ENCODE peak calls at places on chromosome 21, in eight cellular contexts. Y, X, R, M, C, N, P and V are unnamed samples.

GRCh38 chr21:29360799-29361765 is 62.4 kb downstream of the BACH1 start:
- DNase-seq in C (no peak), Y (no peak), M (no peak), N (no peak), R (no peak), P (no peak), X (no peak), V (no peak)

GRCh38 chr21:31490471-31490870 is 146.4 kb upstream of the TIAM1 start:
- DNase-seq in X (no peak), Y (no peak), M (no peak), N (no peak), P (no peak), C (peak; percentile 23), R (no peak), V (no peak)

GRCh38 chr21:44734026-44734745 is 22.8 kb upstream of the TSPEAR start:
- DNase-seq in C (no peak), N (no peak), M (no peak), R (no peak), X (no peak), P (no peak), Y (peak; percentile 33), V (no peak)

GRCh38 chr21:28607545-28607944 is 385.1 kb downstream of the LTN1 start:
- DNase-seq in R (no peak), X (no peak), Y (no peak), C (no peak), P (no peak), N (no peak), M (no peak), V (no peak)

GRCh38 chr21:38883142-38883541 is 77.4 kb downstream of the ETS2 start:
- DNase-seq in X (no peak), R (no peak), P (no peak), M (no peak), C (no peak), N (no peak), Y (no peak), V (no peak)

GRCh38 chr21:29245104-29245643 is 53.5 kb upstream of the BACH1 start:
- DNase-seq in R (no peak), N (no peak), X (no peak), Y (no peak), P (no peak), M (no peak), C (no peak), V (no peak)

GRCh38 chr21:15706686-15707085 is 23.1 kb upstream of the USP25 start:
- DNase-seq in X (no peak), N (peak; percentile 81), P (no peak), M (peak; percentile 32), C (no peak), Y (no peak), R (no peak), V (peak; percentile 23)

GRCh38 chr21:44800971-44801467 is 601 bp downstream of the UBE2G2 start:
- DNase-seq in R (no peak), Y (no peak), P (no peak), C (no peak), X (no peak), N (peak; percentile 29), M (no peak), V (no peak)

GRCh38 chr21:32702702-32703101 is 25.1 kb downstream of the SYNJ1 start:
- DNase-seq in P (no peak), R (no peak), N (no peak), X (no peak), M (no peak), Y (no peak), C (no peak), V (no peak)

GRCh38 chr21:40847956-40848355 is 998 bp upstream of the DSCAM start:
- DNase-seq in X (no peak), R (no peak), N (no peak), C (no peak), Y (no peak), P (no peak), M (no peak), V (no peak)

GRCh38 chr21:15309721-15310120 is 244.9 kb upstream of the NRIP1 start:
- DNase-seq in P (no peak), N (no peak), M (no peak), X (no peak), Y (no peak), C (no peak), R (peak; percentile 83), V (no peak)

GRCh38 chr21:37710555-37711293 is 205.5 kb downstream of the KCNJ6 start:
- DNase-seq in C (no peak), M (no peak), X (no peak), R (no peak), P (no peak), Y (no peak), N (no peak), V (no peak)

GRCh38 chr21:43657355-43658093 is 1.8 kb downstream of the HSF2BP start:
- DNase-seq in N (no peak), M (no peak), X (peak; percentile 55), C (no peak), R (no peak), Y (no peak), P (no peak), V (no peak)

GRCh38 chr21:43662286-43662685 is 2.9 kb downstream of the RRP1B start:
- DNase-seq in N (no peak), Y (no peak), C (no peak), R (no peak), M (no peak), X (no peak), P (no peak), V (no peak)

GRCh38 chr21:43658094-43658725 is 1.1 kb downstream of the HSF2BP start:
- DNase-seq in R (no peak), P (no peak), Y (no peak), X (no peak), M (no peak), N (no peak), C (no peak), V (no peak)

GRCh38 chr21:43659136-43660000 is at the start of the genes HSF2BP and RRP1B:
- DNase-seq in Y (peak; percentile 88), X (no peak), R (peak; percentile 89), C (peak; percentile 95), N (peak; percentile 41), P (peak; percentile 80), M (peak; percentile 88), V (peak; percentile 86)

DNA sequence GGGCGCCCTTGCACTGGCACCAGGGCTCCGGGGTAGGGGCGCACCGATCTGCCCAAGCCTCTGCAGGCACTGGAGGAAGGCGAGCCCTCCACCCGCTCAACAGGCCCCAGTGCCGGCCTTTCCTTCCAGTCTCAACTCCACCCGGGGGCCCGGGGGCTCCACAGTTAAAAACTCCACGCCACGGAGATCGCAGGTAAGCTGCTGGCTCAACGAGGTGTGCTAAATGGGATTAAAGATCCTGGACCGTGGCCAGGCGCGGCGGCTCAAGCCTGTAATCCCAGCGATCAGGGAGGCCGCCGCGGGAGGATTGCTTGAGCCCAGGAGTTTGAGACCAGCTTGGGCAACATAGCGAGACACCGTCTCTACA is 536 bp downstream of the HSF2BP start:
- DNase-seq in C (no peak), N (no peak), X (no peak), M (no peak), P (no peak), R (no peak), Y (no peak), V (no peak)
- H3K4me3 ChIP-seq in C (peak overlapping the region; percentile 99), N (peak overlapping the region; percentile 32), X (peak overlapping the region; percentile 92), M (peak overlapping the region; percentile 96), P (no peak overlapping the region), R (peak overlapping the region; percentile 96), Y (no peak overlapping the region), V (peak overlapping the region; percentile 71)

GRCh38 chr21:46153259-46154154 is 1.9 kb downstream of the FTCD start:
- DNase-seq in Y (peak; percentile 95), X (no peak), R (peak; percentile 71), M (peak; percentile 58), P (no peak), N (no peak), C (peak; percentile 75), V (peak; percentile 50)

GRCh38 chr21:46156378-46156645 is 933 bp upstream of the FTCD start:
- DNase-seq in P (no peak), N (no peak), X (no peak), M (no peak), C (no peak), R (peak; percentile 53), Y (peak; percentile 37), V (no peak)

GRCh38 chr21:46155514-46156377 is at the start of gene FTCD:
- DNase-seq in P (no peak), R (peak; percentile 57), M (peak; percentile 20), X (no peak), Y (peak; percentile 46), C (no peak), N (no peak), V (no peak)

GRCh38 chr21:46154155-46154954 is 1.0 kb downstream of the FTCD start:
- DNase-seq in X (no peak), M (peak; percentile 21), Y (peak; percentile 49), P (no peak), N (no peak), C (peak; percentile 39), R (peak; percentile 61), V (peak; percentile 6)

DNA sequence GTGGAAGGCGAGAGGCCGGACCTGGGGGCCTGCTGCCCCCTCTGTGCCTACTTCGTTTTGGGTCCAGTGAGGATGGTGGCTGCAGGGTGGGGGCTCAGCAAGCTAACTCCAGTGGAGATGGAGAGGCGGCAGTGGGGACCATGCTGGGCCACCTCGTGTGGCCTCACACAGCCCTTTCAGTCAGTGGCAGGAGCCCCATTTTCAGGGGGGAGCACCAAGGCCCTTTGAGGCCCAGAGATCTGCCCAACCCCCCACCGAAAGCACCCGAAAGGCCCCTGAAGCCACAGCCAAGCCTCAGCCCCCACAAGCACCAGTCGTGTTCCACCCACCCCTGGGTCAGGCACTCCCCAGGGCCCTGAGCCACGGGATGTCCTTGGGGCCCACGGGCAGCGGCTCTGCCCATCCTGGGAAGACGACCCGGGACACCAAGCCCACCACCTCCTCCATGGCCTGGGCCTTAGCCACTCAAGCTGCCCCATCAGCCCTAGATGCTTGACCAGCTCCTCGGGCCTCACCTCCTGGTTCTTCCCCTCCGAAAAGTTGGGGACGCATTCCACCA is 345 bp downstream of the FTCD start:
- DNase-seq in N (no peak), Y (peak; percentile 43), R (peak; percentile 61), P (no peak), M (no peak), X (no peak), C (no peak), V (peak; percentile 7)
- H3K27ac ChIP-seq in N (no peak overlapping the region), Y (no peak overlapping the region), R (no peak overlapping the region), P (no peak overlapping the region), M (no peak overlapping the region), X (no peak overlapping the region), C (no peak overlapping the region), V (no peak overlapping the region)

GRCh38 chr21:43300496-43301423 is 126.2 kb downstream of the SIK1 start:
- DNase-seq in M (no peak), C (peak; percentile 70), R (no peak), Y (no peak), N (no peak), X (no peak), P (no peak), V (no peak)
- TF ChIP-seq POLR2AphosphoS5 in M (no peak), C (no peak), R (no peak), Y (no peak), N (no peak), X (no peak), P (no peak), V (no peak)

DNA sequence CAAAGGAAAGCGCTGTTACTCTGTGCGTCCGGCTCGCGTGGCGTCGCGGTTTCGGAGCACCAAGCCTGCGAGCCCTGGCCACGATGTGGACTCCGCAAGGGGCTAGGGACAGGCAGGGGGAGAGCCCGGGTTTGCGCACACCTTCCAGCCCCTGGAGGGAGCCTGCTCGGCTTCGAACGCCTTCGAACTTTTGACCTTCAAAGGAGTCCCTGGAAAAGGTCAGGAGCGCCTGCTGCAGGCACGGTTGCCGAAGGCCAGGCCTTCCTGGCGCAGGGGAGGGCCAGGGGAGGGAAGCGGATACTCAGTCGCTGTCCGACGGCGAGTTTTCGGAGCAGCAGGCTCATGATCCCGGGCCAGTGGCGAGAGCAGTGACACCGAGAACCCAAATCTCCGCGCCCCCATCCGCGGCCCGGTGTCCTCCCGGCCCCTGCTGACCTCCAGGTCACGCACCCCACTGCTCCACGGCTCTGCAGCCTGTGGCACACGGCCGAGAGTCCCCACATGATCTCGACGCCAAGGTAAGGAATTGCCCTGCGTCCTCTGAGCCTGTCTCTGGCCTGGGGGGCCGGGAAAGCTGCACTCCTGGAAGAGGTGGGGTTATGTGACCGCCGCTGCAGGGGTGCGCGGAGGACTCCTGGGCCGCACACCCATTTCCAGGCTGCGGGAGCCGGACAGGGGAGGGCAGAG is 1.3 kb upstream of the SIM2 start:
- DNase-seq in N (no peak), Y (peak; percentile 78), P (no peak), M (no peak), X (no peak), C (no peak), R (no peak), V (no peak)
- H3K4me3 ChIP-seq in N (peak overlapping the region; percentile 75), Y (no peak overlapping the region), P (no peak overlapping the region), M (peak overlapping the region; percentile 54), X (no peak overlapping the region), C (peak overlapping the region; percentile 32), R (no peak overlapping the region), V (no peak overlapping the region)